ENCODE peak calls at places on chromosomes 7 and 10, in four cellular contexts. B, U, V and X are unnamed samples.

GRCh38 chr7:51180092-51180491 is 136.5 kb downstream of the COBL start:
- DNase-seq in B (no peak), U (no peak), V (no peak), X (no peak)

GRCh38 chr7:132318338-132319318 is 257.6 kb downstream of the PLXNA4 start:
- DNase-seq in B (peak), V (peak), U (peak), X (peak)

GRCh38 chr7:51295435-51296269 is 21.0 kb downstream of the COBL start:
- DNase-seq in U (no peak), V (no peak), B (no peak), X (no peak)

GRCh38 chr10:29387269-29387668 is 98.4 kb downstream of the LYZL1 start:
- DNase-seq in B (no peak), U (no peak), V (no peak), X (no peak)

GRCh38 chr7:140230517-140230861 is 53.7 kb upstream of the KDM7A start:
- DNase-seq in U (no peak), V (no peak), B (peak), X (peak)

GRCh38 chr10:112360308-112361270 is 13.3 kb upstream of the ACSL5 start:
- DNase-seq in U (no peak), V (no peak), B (no peak), X (no peak)

GRCh38 chr7:78039791-78040776 is 241.5 kb downstream of the PHTF2 start:
- DNase-seq in V (peak), B (peak), U (peak), X (peak)

GRCh38 chr10:95442341-95442740 is 118.8 kb downstream of the SORBS1 start:
- DNase-seq in U (no peak), V (no peak), B (no peak), X (no peak)

GRCh38 chr7:39624935-39625694 is 1.7 kb downstream of the RALA start:
- DNase-seq in B (no peak), U (no peak), V (no peak), X (no peak)

GRCh38 chr7:136925049-136925448 is 56.6 kb downstream of the CHRM2 start:
- DNase-seq in B (no peak), U (no peak), V (no peak), X (no peak)

GRCh38 chr10:13633689-13634088 is 46.9 kb downstream of the PRPF18 start:
- DNase-seq in B (no peak), V (peak), U (no peak), X (no peak)

GRCh38 chr7:39811161-39811614 is 138.9 kb upstream of the CDK13 start:
- DNase-seq in B (no peak), V (no peak), U (no peak), X (no peak)

GRCh38 chr7:3998060-3998459 is 684.0 kb upstream of the FOXK1 start:
- DNase-seq in B (no peak), V (no peak), U (no peak), X (no peak)

GRCh38 chr10:89360153-89360552 is 17.7 kb upstream of the IFIT1B start:
- DNase-seq in B (no peak), U (no peak), V (no peak), X (no peak)

GRCh38 chr7:27098493-27099223 is 2.9 kb upstream of the HOXA1 start:
- DNase-seq in B (no peak), V (peak), U (no peak), X (no peak)

GRCh38 chr10:121070257-121070656 is 219.1 kb downstream of the WDR11 start:
- DNase-seq in B (no peak), V (no peak), U (peak), X (no peak)

GRCh38 chr7:91082854-91083495 is 181.3 kb upstream of the FZD1 start:
- DNase-seq in V (no peak), U (peak), B (no peak), X (no peak)

GRCh38 chr7:12570148-12570528 is 382 bp upstream of the SCIN start:
- DNase-seq in U (no peak), B (no peak), V (no peak), X (no peak)

GRCh38 chr10:96491303-96491702 is 22.4 kb downstream of the TLL2 start:
- DNase-seq in U (peak), V (no peak), B (no peak), X (no peak)

GRCh38 chr7:88226886-88227516 is 7.2 kb upstream of the SRI start:
- DNase-seq in U (no peak), V (no peak), B (no peak), X (no peak)

GRCh38 chr7:6238309-6238925 is 34.0 kb downstream of the CYTH3 start:
- DNase-seq in B (no peak), V (no peak), U (no peak), X (no peak)

GRCh38 chr10:121653608-121654007 is 55.4 kb upstream of the FGFR2 start:
- DNase-seq in B (no peak), V (no peak), U (no peak), X (no peak)

GRCh38 chr7:121798896-121799295 is 74.1 kb upstream of the PTPRZ1 start:
- DNase-seq in B (no peak), U (no peak), V (no peak), X (no peak)

GRCh38 chr7:51288896-51289607 is 27.6 kb downstream of the COBL start:
- DNase-seq in U (no peak), B (no peak), V (no peak), X (no peak)

GRCh38 chr7:80106498-80107113 is 28.0 kb upstream of the GNAI1 start:
- DNase-seq in U (no peak), B (no peak), V (no peak), X (no peak)

GRCh38 chr10:69650589-69651261 is 20.7 kb downstream of the FAM241B start:
- DNase-seq in U (no peak), B (no peak), V (no peak), X (peak)

GRCh38 chr7:69038915-69039314 is 559.4 kb upstream of the AUTS2 start:
- DNase-seq in V (no peak), U (no peak), B (no peak), X (no peak)

GRCh38 chr10:2980791-2981360 is 86.5 kb upstream of the PFKP start:
- DNase-seq in B (no peak), V (no peak), U (no peak), X (no peak)

GRCh38 chr10:126392469-126392868 is 4.2 kb upstream of the ADAM12 start:
- DNase-seq in V (no peak), B (no peak), U (no peak), X (no peak)

GRCh38 chr7:17917842-17918241 is 22.5 kb downstream of the SNX13 start:
- DNase-seq in V (no peak), U (no peak), B (no peak), X (no peak)

GRCh38 chr7:94335586-94335985 is 59.1 kb upstream of the COL1A2 start:
- DNase-seq in V (no peak), U (no peak), B (no peak), X (no peak)

GRCh38 chr10:68202965-68203358 is 29.0 kb downstream of the ATOH7 start:
- DNase-seq in V (no peak), U (no peak), B (no peak), X (no peak)

GRCh38 chr10:11017575-11018425 is at the start of gene CELF2:
- DNase-seq in B (peak), V (peak), U (no peak), X (peak)

GRCh38 chr7:80775481-80775880 is 137.0 kb downstream of the CD36 start:
- DNase-seq in V (no peak), U (no peak), B (no peak), X (no peak)

GRCh38 chr10:71601273-71601672 is 118.3 kb downstream of the C10orf105 start:
- DNase-seq in V (no peak), B (no peak), U (no peak), X (no peak)

GRCh38 chr10:119367841-119368549 is 160.6 kb downstream of the GRK5 start:
- DNase-seq in U (no peak), V (no peak), B (no peak), X (no peak)
- TF ChIP-seq CTCF in U (no peak), V (no peak), B (no peak), X (no peak)

GRCh38 chr7:113084499-113085172 is 2.0 kb downstream of the GPR85 start:
- DNase-seq in U (no peak), V (no peak), B (no peak), X (no peak)
- H3K27ac ChIP-seq in U (no peak), V (no peak), B (no peak), X (no peak)

GRCh38 chr7:36082910-36083309 is 70.1 kb upstream of the EEPD1 start:
- DNase-seq in B (no peak), U (no peak), V (no peak), X (no peak)

GRCh38 chr7:36086571-36086970 is 66.5 kb upstream of the EEPD1 start:
- DNase-seq in B (no peak), U (no peak), V (no peak), X (no peak)

GRCh38 chr7:36085096-36085495 is 68.0 kb upstream of the EEPD1 start:
- DNase-seq in V (no peak), U (no peak), B (no peak), X (no peak)

GRCh38 chr7:36083626-36084380 is 69.3 kb upstream of the EEPD1 start:
- DNase-seq in V (no peak), U (no peak), B (no peak), X (no peak)

DNA sequence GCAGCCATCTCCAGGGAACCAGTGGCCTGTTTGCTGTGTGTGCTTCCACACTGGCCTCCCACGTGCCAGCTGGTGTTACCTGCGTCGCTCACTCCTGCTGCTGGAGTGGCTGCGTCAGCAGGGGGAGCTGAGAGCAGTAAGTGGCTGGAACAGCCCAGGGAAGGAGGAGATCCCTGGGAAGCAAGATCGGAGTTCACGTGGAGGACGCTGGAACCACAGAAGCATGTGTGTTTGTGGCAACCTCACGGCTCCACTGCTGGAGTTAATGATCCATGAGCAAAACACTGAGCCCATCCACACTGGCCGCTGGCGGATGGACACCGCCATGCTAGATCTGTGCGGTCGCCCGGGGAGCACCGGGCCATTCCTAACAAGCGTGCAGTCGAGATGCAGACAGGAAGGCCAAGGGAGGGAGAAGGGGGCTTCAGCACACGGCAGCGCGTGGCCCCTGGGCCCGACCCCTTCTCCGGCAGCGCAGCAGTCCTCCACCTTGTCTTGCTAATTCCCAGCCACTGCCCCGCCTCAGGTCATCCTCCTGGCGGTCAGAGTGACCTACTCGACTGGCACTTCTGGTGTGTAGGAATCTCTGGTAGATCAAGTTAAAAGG is 68.5 kb upstream of the EEPD1 start:
- DNase-seq in B (no peak), U (no peak), V (peak), X (no peak)
- TF ChIP-seq CTCF in B (no peak), U (no peak), V (peak), X (no peak)

DNA sequence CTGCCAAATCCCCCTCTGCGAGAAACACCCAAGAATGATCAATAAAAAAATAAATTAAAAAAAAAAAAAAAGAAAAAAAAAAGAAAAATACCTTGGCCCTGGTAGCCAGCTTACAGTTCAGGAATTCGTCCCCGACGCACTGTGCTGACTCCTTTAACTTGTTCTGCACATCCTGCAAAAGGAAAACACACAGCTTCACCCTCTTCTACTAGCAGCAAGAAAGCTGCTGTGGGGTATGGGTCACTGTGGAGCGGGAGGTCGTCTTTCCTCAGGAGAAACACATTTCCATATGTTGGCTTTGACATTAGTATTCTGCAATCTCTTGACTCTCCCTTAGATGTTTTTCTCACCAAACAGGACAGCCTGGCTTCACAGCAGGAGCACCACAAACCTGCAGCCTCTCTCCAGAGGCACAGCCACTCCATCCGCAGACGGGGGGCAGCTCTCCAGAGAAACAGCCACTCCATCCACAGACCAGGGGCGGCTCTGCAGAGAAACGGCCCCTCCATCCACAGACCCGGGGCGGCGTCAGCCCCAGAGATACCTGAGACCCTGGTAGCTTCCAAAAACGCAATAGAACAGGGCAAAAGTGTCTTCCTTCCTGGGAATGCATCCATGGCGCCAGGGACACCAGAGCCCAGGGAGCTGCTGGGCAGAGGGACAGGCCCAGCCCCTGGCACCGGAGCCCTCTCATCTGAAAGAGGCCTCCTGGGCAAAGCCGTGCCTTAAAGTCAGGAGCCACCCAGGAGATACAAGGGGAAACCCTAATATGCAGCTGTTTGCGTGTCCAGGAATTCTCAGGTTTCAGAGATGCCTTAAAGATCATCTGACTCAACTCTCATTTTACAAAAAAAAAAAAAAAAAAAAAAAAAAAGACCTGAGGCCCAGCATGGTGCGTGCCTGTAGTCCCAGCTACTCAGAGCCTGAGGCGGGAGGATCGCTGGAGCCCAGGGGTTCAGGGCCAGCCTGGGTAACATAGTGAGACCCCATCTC is 27.7 kb downstream of the NUDT1 start:
- DNase-seq in U (no peak), V (no peak), B (no peak), X (no peak)
- H3K27ac ChIP-seq in U (no peak), V (no peak), B (no peak), X (peak)

GRCh38 chr10:113473851-113474250 is 79.0 kb upstream of the HABP2 start:
- DNase-seq in V (no peak), B (no peak), U (no peak), X (no peak)

GRCh38 chr10:113474756-113475155 is 78.1 kb upstream of the HABP2 start:
- DNase-seq in B (no peak), U (no peak), V (no peak), X (no peak)

GRCh38 chr10:113476673-113477072 is 76.2 kb upstream of the HABP2 start:
- DNase-seq in V (no peak), U (no peak), B (no peak), X (no peak)

GRCh38 chr10:113476191-113476590 is 76.7 kb upstream of the HABP2 start:
- DNase-seq in B (no peak), V (no peak), U (no peak), X (no peak)

GRCh38 chr10:113475381-113475807 is 77.5 kb upstream of the HABP2 start:
- DNase-seq in V (no peak), U (no peak), B (no peak), X (no peak)
- TF ChIP-seq CTCF in V (no peak), U (no peak), B (no peak), X (no peak)

DNA sequence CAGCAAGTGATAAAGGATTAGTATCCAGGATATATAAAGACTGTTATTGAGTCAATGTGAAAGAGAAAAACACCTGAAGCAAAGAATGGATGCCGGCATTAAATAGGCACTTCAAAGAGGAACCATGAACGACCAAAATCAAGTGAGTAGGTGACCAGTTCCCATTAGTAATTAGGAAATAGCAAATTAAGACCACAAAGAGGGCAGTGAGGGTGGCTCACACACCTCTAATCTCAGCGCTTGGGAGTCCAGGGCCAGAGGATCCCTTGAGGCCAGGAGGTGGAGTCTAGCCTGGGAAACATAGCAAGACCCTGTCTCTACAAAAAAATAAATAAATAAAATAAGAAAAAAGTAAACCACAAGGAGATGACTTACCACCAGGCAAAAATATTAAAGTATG is 1.5 kb upstream of the ANTXRL start:
- DNase-seq in B (no peak), U (no peak), V (peak), X (no peak)
- H3K27ac ChIP-seq in B (no peak), U (peak), V (peak), X (peak)

GRCh38 chr7:99325597-99326407 is at the start of gene ARPC1A:
- DNase-seq in V (peak), U (peak), B (peak), X (peak)
- TF ChIP-seq CTCF in V (peak), U (peak), B (no peak), X (no peak)